ENCODE peak calls at places on chromosome 12, in seven cellular contexts. One of them, this sample, is unnamed.

GRCh38 chr12:105084251-105085250 is at the start of gene ALDH1L2:
- DNase-seq in tibial nerve: peak
- DNase-seq in foreskin keratinocyte: peak
- DNase-seq in breast epithelium: peak
- DNase-seq in IMR-90: peak
- DNase-seq in hepatocyte: peak
- DNase-seq in fibroblast of lung: peak
- DNase-seq in this sample: peak

GRCh38 chr12:130220361-130220760 is 58.1 kb downstream of the FZD10 start:
- DNase-seq in fibroblast of lung: no peak
- DNase-seq in breast epithelium: no peak
- DNase-seq in tibial nerve: no peak
- DNase-seq in IMR-90: no peak
- DNase-seq in foreskin keratinocyte: no peak
- DNase-seq in hepatocyte: no peak
- DNase-seq in this sample: no peak

GRCh38 chr12:121916719-121917118 is 1.7 kb upstream of the CFAP251 start:
- DNase-seq in breast epithelium: no peak
- DNase-seq in fibroblast of lung: peak
- DNase-seq in foreskin keratinocyte: no peak
- DNase-seq in hepatocyte: peak
- DNase-seq in tibial nerve: no peak
- DNase-seq in IMR-90: peak
- DNase-seq in this sample: no peak

GRCh38 chr12:4562034-4562657 is at the start of gene DYRK4:
- DNase-seq in tibial nerve: peak
- DNase-seq in hepatocyte: peak
- DNase-seq in IMR-90: peak
- DNase-seq in foreskin keratinocyte: no peak
- DNase-seq in breast epithelium: peak
- DNase-seq in fibroblast of lung: peak
- DNase-seq in this sample: peak

GRCh38 chr12:12091977-12092663 is 21.4 kb downstream of the BCL2L14 start:
- DNase-seq in fibroblast of lung: peak
- DNase-seq in breast epithelium: no peak
- DNase-seq in IMR-90: no peak
- DNase-seq in tibial nerve: no peak
- DNase-seq in foreskin keratinocyte: no peak
- DNase-seq in hepatocyte: no peak
- DNase-seq in this sample: no peak

GRCh38 chr12:24631691-24632090 is 317.2 kb downstream of the BCAT1 start:
- DNase-seq in tibial nerve: no peak
- DNase-seq in hepatocyte: no peak
- DNase-seq in IMR-90: no peak
- DNase-seq in foreskin keratinocyte: no peak
- DNase-seq in breast epithelium: no peak
- DNase-seq in fibroblast of lung: no peak
- DNase-seq in this sample: no peak

GRCh38 chr12:119742700-119743099 is 74.8 kb downstream of the PRKAB1 start:
- DNase-seq in IMR-90: no peak
- DNase-seq in tibial nerve: no peak
- DNase-seq in foreskin keratinocyte: no peak
- DNase-seq in breast epithelium: no peak
- DNase-seq in hepatocyte: no peak
- DNase-seq in fibroblast of lung: no peak
- DNase-seq in this sample: no peak

GRCh38 chr12:30825341-30825740 is 70.6 kb upstream of the CAPRIN2 start:
- DNase-seq in breast epithelium: no peak
- DNase-seq in hepatocyte: no peak
- DNase-seq in fibroblast of lung: no peak
- DNase-seq in IMR-90: no peak
- DNase-seq in foreskin keratinocyte: no peak
- DNase-seq in tibial nerve: no peak
- DNase-seq in this sample: no peak

GRCh38 chr12:71671311-71671710 is 7.2 kb downstream of the THAP2 start:
- DNase-seq in tibial nerve: no peak
- DNase-seq in fibroblast of lung: no peak
- DNase-seq in foreskin keratinocyte: no peak
- DNase-seq in breast epithelium: no peak
- DNase-seq in IMR-90: no peak
- DNase-seq in hepatocyte: no peak
- DNase-seq in this sample: no peak

GRCh38 chr12:45849289-45849688 is 119.8 kb downstream of the ARID2 start:
- DNase-seq in IMR-90: peak
- DNase-seq in foreskin keratinocyte: no peak
- DNase-seq in tibial nerve: no peak
- DNase-seq in hepatocyte: no peak
- DNase-seq in breast epithelium: no peak
- DNase-seq in fibroblast of lung: no peak
- DNase-seq in this sample: no peak

GRCh38 chr12:46219892-46220655 is 48.8 kb downstream of the SLC38A1 start:
- DNase-seq in IMR-90: peak
- DNase-seq in fibroblast of lung: peak
- DNase-seq in hepatocyte: no peak
- DNase-seq in tibial nerve: no peak
- DNase-seq in breast epithelium: no peak
- DNase-seq in foreskin keratinocyte: peak
- DNase-seq in this sample: no peak

GRCh38 chr12:14567311-14568195 is at the start of gene PLBD1:
- DNase-seq in fibroblast of lung: peak
- DNase-seq in foreskin keratinocyte: peak
- DNase-seq in breast epithelium: no peak
- DNase-seq in IMR-90: no peak
- DNase-seq in hepatocyte: peak
- DNase-seq in tibial nerve: peak
- DNase-seq in this sample: peak

DNA sequence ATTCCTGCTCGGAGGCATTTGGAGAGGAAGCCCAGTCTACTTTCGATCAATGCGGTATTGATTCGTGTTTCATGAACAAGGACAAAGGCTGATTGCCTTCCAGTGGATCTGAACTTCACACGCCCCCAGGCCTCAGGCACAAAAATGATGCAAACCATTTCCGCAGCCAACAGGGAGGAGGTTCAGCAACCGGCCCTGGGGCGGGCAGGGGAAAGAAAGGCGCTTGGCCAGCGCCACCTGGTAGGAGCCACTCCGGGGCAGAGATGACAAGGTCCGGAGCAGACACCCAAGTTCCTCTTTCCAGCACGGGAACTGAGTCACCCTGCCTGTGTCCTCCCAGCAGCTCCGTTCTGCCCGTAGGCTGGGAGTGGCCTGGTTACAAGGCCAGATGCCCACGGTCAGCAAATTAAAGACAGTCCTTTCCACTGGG is 136.4 kb downstream of the SCARB1 start:
- DNase-seq in fibroblast of lung: peak
- DNase-seq in hepatocyte: no peak
- DNase-seq in foreskin keratinocyte: peak
- DNase-seq in tibial nerve: peak
- DNase-seq in IMR-90: no peak
- DNase-seq in breast epithelium: peak
- DNase-seq in this sample: no peak
- H3K27ac ChIP-seq in fibroblast of lung: no peak
- H3K27ac ChIP-seq in hepatocyte: no peak
- H3K27ac ChIP-seq in foreskin keratinocyte: no peak
- H3K27ac ChIP-seq in tibial nerve: peak
- H3K27ac ChIP-seq in IMR-90: peak
- H3K27ac ChIP-seq in breast epithelium: peak
- H3K27ac ChIP-seq in this sample: peak

GRCh38 chr12:70264067-70264867 is 21.0 kb downstream of the CNOT2 start:
- DNase-seq in hepatocyte: no peak
- DNase-seq in IMR-90: no peak
- DNase-seq in fibroblast of lung: no peak
- DNase-seq in breast epithelium: no peak
- DNase-seq in foreskin keratinocyte: no peak
- DNase-seq in tibial nerve: no peak
- DNase-seq in this sample: no peak
- H3K27ac ChIP-seq in hepatocyte: no peak
- H3K27ac ChIP-seq in IMR-90: no peak
- H3K27ac ChIP-seq in fibroblast of lung: no peak
- H3K27ac ChIP-seq in breast epithelium: no peak
- H3K27ac ChIP-seq in foreskin keratinocyte: no peak
- H3K27ac ChIP-seq in tibial nerve: no peak
- H3K27ac ChIP-seq in this sample: no peak

GRCh38 chr12:25868193-25868592 is 90.3 kb upstream of the RASSF8 start:
- DNase-seq in breast epithelium: no peak
- DNase-seq in hepatocyte: no peak
- DNase-seq in tibial nerve: no peak
- DNase-seq in IMR-90: no peak
- DNase-seq in fibroblast of lung: no peak
- DNase-seq in foreskin keratinocyte: no peak
- DNase-seq in this sample: no peak
- H3K27ac ChIP-seq in breast epithelium: no peak
- H3K27ac ChIP-seq in hepatocyte: no peak
- H3K27ac ChIP-seq in tibial nerve: no peak
- H3K27ac ChIP-seq in IMR-90: no peak
- H3K27ac ChIP-seq in fibroblast of lung: no peak
- H3K27ac ChIP-seq in foreskin keratinocyte: no peak
- H3K27ac ChIP-seq in this sample: no peak

GRCh38 chr12:85779768-85780167 is 56.4 kb downstream of the RASSF9 start:
- DNase-seq in foreskin keratinocyte: no peak
- DNase-seq in tibial nerve: no peak
- DNase-seq in IMR-90: no peak
- DNase-seq in breast epithelium: no peak
- DNase-seq in hepatocyte: no peak
- DNase-seq in fibroblast of lung: no peak
- DNase-seq in this sample: no peak

GRCh38 chr12:85782711-85783110 is 53.5 kb downstream of the RASSF9 start:
- DNase-seq in tibial nerve: no peak
- DNase-seq in breast epithelium: no peak
- DNase-seq in IMR-90: no peak
- DNase-seq in foreskin keratinocyte: no peak
- DNase-seq in hepatocyte: no peak
- DNase-seq in fibroblast of lung: peak
- DNase-seq in this sample: no peak

GRCh38 chr12:85781751-85782150 is 54.5 kb downstream of the RASSF9 start:
- DNase-seq in hepatocyte: no peak
- DNase-seq in tibial nerve: no peak
- DNase-seq in foreskin keratinocyte: no peak
- DNase-seq in fibroblast of lung: no peak
- DNase-seq in breast epithelium: no peak
- DNase-seq in IMR-90: no peak
- DNase-seq in this sample: no peak

GRCh38 chr12:85784096-85784720 is 52.0 kb downstream of the RASSF9 start:
- DNase-seq in IMR-90: no peak
- DNase-seq in fibroblast of lung: peak
- DNase-seq in tibial nerve: no peak
- DNase-seq in foreskin keratinocyte: peak
- DNase-seq in hepatocyte: no peak
- DNase-seq in breast epithelium: no peak
- DNase-seq in this sample: no peak
- H3K27ac ChIP-seq in IMR-90: no peak
- H3K27ac ChIP-seq in fibroblast of lung: no peak
- H3K27ac ChIP-seq in tibial nerve: no peak
- H3K27ac ChIP-seq in foreskin keratinocyte: peak
- H3K27ac ChIP-seq in hepatocyte: no peak
- H3K27ac ChIP-seq in breast epithelium: no peak
- H3K27ac ChIP-seq in this sample: no peak

DNA sequence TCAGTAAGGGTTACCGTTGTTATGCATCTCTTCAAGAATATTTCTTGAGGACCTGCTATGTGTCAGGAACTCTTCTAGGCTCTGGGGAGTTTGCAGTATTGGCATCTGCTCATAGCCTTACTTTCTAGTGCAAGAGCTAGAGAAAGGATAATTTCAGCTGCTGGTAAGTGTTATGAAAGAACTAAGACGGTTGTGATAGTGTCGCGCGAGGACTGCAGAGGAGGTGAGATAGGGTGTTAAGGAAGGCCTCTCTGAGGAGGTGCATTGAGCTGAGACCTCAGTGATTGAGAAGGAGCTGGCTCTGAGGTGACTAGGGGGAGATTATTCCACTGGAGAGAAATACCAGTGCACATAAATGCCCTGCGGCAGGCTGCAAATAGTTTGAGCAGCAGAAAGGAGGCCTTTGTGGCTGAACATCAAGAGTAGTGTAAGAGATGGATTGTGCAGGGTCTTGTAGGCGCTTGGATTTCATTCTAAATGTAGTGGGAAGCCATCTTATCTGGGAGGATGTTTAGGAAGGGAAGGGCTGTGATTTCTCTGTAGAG is 824 bp downstream of the DDX55 start:
- DNase-seq in breast epithelium: no peak
- DNase-seq in tibial nerve: no peak
- DNase-seq in foreskin keratinocyte: peak
- DNase-seq in hepatocyte: peak
- DNase-seq in IMR-90: no peak
- DNase-seq in fibroblast of lung: no peak
- DNase-seq in this sample: no peak
- H3K27ac ChIP-seq in breast epithelium: peak
- H3K27ac ChIP-seq in tibial nerve: no peak
- H3K27ac ChIP-seq in foreskin keratinocyte: peak
- H3K27ac ChIP-seq in hepatocyte: peak
- H3K27ac ChIP-seq in IMR-90: peak
- H3K27ac ChIP-seq in fibroblast of lung: peak
- H3K27ac ChIP-seq in this sample: no peak

DNA sequence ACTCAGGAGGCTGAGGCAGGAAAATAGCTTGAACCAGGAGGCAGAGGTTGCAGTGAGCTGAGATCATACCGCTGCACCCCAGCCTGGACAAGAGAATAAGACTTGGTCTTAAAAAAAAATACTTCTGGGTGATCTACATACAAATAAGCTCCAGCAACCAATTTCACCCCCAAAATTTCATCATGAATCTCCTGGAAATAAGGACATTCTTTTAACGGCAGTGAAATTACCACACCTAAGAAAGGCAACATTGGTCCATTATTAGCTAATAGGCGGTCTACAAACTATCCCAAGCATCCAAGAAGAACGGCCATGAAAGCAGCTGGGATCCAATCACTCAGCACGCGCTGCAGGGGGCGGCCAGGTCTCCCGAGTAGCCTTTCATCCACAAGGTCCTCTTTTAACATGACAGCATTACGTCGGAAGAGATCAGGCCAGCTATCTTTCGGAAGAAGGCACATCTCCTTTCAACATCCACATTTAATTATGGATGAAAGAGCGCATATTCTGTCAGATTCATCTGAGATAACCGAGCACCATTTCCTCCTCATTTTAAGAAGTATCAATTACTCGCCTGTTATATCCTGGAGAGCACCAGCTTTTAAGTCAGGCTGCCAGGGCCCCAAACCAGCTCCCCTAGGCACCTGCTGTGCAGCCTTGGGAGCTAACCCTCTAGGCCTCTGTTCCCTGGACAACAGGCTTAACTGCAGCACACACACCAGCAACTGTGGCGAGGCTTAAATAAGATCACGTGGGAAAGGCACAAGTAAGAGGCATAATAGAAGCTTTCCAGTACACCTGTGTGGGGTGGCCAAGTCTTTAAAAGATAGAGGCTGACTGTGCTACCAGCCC is 4.2 kb downstream of the SLC15A4 start:
- DNase-seq in hepatocyte: no peak
- DNase-seq in foreskin keratinocyte: no peak
- DNase-seq in tibial nerve: no peak
- DNase-seq in fibroblast of lung: no peak
- DNase-seq in IMR-90: no peak
- DNase-seq in breast epithelium: no peak
- DNase-seq in this sample: no peak
- H3K27ac ChIP-seq in hepatocyte: peak
- H3K27ac ChIP-seq in foreskin keratinocyte: no peak
- H3K27ac ChIP-seq in tibial nerve: no peak
- H3K27ac ChIP-seq in fibroblast of lung: no peak
- H3K27ac ChIP-seq in IMR-90: no peak
- H3K27ac ChIP-seq in breast epithelium: peak
- H3K27ac ChIP-seq in this sample: no peak

GRCh38 chr12:106084759-106085158 is 54.0 kb downstream of the NUAK1 start:
- DNase-seq in fibroblast of lung: no peak
- DNase-seq in IMR-90: no peak
- DNase-seq in tibial nerve: no peak
- DNase-seq in foreskin keratinocyte: no peak
- DNase-seq in breast epithelium: no peak
- DNase-seq in hepatocyte: no peak
- DNase-seq in this sample: no peak
- H3K27ac ChIP-seq in fibroblast of lung: peak
- H3K27ac ChIP-seq in IMR-90: no peak
- H3K27ac ChIP-seq in tibial nerve: peak
- H3K27ac ChIP-seq in foreskin keratinocyte: no peak
- H3K27ac ChIP-seq in breast epithelium: peak
- H3K27ac ChIP-seq in hepatocyte: no peak
- H3K27ac ChIP-seq in this sample: peak